ENCODE peak calls at places on chromosomes 3 and 15, in four cellular contexts. D, U, W and C are unnamed samples.

GRCh38 chr15:76059320-76060097 is at the start of gene TMEM266:
- DNase-seq in D (peak), U (peak), W (peak), C (no peak)

GRCh38 chr15:49085696-49086459 is 39.6 kb upstream of the SECISBP2L start:
- DNase-seq in D (no peak), U (peak), W (no peak), C (no peak)

GRCh38 chr3:72338942-72339749 is 509.1 kb downstream of the SHQ1 start:
- DNase-seq in D (no peak), U (peak), W (peak), C (peak)

GRCh38 chr3:168828536-168828935 is 732.8 kb upstream of the GOLIM4 start:
- DNase-seq in D (no peak), U (no peak), W (no peak), C (no peak)

GRCh38 chr15:48696627-48697312 is 51.3 kb upstream of the FBN1 start:
- DNase-seq in D (no peak), U (no peak), W (no peak), C (peak)

GRCh38 chr15:59392299-59392698 is 19.6 kb upstream of the MYO1E start:
- DNase-seq in D (no peak), U (no peak), W (no peak), C (no peak)

GRCh38 chr3:155891341-155891740 is 20.9 kb downstream of the GMPS start:
- DNase-seq in D (no peak), U (no peak), W (no peak), C (no peak)

GRCh38 chr3:12782172-12782815 is 14.2 kb upstream of the CAND2 start:
- DNase-seq in D (peak), U (peak), W (peak), C (no peak)

GRCh38 chr3:139458348-139458747 is 18.0 kb downstream of the RBP2 start:
- DNase-seq in D (no peak), U (no peak), W (no peak), C (no peak)

GRCh38 chr15:35697549-35698299 is 151.8 kb upstream of the DPH6 start:
- DNase-seq in D (peak), U (peak), W (peak), C (peak)

DNA sequence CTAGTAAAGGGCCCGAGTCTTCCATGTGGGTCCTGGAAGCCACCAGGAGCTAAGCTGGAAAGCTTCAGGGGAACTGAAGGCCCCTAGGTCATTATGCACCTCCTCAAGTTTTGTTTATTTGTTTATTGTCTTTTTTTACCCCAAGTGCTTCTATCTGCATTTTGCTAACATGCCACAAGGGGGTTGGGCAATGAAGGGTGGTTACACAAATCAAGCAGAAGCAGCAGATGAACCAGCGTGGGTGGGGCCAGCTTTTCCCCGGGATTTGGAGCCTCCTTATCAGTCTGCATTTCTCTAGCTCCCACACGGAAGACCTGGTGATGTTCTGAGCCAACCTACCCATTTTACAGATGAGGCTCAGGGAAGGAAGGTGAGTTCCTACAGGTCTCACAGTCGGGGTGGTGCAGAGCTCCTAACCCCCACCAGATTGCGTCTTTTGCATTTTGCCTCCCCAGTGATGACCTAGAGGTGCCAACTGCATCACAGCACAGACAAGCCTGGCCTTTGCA is 16.8 kb downstream of the TMC3 start:
- DNase-seq in D (peak), U (no peak), W (peak), C (no peak)
- TF ChIP-seq CTCF in D (peak), U (no peak), W (no peak), C (peak)

GRCh38 chr3:107117922-107118576 is 259.2 kb upstream of the CCDC54 start:
- DNase-seq in D (peak), U (peak), W (peak), C (peak)
- TF ChIP-seq CTCF in D (peak), U (peak), W (peak), C (peak)

GRCh38 chr3:84960994-84961393 is 2.2 kb downstream of the CADM2 start:
- DNase-seq in D (no peak), U (no peak), W (no peak), C (no peak)

GRCh38 chr3:84960581-84960980 is 1.8 kb downstream of the CADM2 start:
- DNase-seq in D (peak), U (no peak), W (no peak), C (no peak)

GRCh38 chr3:84961492-84962255 is 2.9 kb downstream of the CADM2 start:
- DNase-seq in D (peak), U (no peak), W (no peak), C (no peak)

GRCh38 chr3:84959470-84960380 is 936 bp downstream of the CADM2 start:
- DNase-seq in D (peak), U (no peak), W (no peak), C (no peak)

DNA sequence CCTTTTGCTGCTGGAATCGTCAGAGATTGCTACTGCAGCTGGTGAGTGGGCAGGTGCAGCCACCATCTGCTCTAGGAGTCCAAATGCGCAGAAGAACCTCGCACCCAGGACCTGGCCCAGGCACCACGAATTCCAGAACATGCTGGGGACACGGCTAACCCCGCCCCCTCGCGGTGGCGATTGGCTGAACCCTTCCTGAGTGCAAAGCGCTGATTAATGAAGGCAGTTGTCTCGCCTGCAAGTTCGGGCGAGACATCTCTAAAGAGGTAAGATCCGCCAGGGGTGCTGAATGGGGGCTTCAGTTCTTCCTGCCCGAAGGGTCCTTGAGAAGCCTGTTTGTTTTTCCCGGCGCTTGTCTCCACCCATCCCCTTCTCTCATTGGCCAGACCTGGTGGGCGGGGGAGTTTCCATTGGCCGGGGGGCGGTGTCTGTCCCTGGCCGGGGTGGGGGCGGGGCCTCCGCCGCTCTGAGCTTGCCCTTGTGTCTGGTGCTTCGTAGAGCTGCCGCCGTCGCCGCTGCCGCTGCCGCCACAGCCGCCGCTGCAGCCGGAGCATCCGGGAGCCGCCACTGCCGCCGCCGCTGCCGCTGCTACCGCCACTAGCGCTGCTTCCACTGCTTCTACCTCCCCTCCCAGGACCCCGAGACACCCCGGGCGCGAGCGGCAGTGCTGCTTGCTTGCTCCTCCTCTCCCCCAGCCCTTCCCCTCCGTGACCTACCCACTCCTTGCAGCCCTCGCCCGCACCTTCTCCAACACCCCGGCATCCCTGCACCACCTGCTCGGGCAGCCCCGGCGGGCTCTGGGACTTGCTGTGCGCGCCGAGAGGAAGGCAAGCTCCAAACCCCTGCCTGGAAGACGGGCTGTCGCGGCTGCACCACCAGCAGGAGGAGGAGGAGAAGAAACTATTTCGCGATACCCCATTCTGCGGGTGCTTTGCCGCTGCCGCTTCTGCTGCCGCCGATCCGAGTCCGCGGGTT is at the start of gene CADM2:
- DNase-seq in D (peak), U (peak), W (peak), C (peak)
- TF ChIP-seq CTCF in D (peak), U (no peak), W (peak), C (peak)

GRCh38 chr3:42660898-42661297 is 7.4 kb downstream of the ZBTB47 start:
- DNase-seq in D (peak), U (no peak), W (no peak), C (no peak)
- TF ChIP-seq CTCF in D (peak), U (no peak), W (peak), C (peak)